ENCODE peak calls at places on chromosome 3, in five cellular contexts. B is Peyer's patch, Y is prostate gland, D is DND-41, W is lower lobe of right lung. K is an unnamed sample.

GRCh38 chr3:30578479-30578878 is 27.9 kb upstream of the TGFBR2 start:
- DNase-seq in B (peak; percentile 53), Y (no peak), D (no peak), W (peak; percentile 49), K (peak; percentile 12)

GRCh38 chr3:8793242-8793641 is 23.8 kb upstream of the OXTR start:
- DNase-seq in B (no peak), Y (no peak), D (no peak), W (no peak), K (no peak)

GRCh38 chr3:151213881-151214280 is 10.9 kb upstream of the GPR171 start:
- DNase-seq in B (no peak), Y (no peak), D (no peak), W (no peak), K (no peak)

GRCh38 chr3:126573492-126574117 is 14.9 kb upstream of the C3orf22 start:
- DNase-seq in B (peak; percentile 53), Y (no peak), D (no peak), W (peak; percentile 62), K (no peak)

GRCh38 chr3:115825046-115825445 is 201.7 kb downstream of the GAP43 start:
- DNase-seq in B (no peak), Y (no peak), D (no peak), W (no peak), K (no peak)

GRCh38 chr3:80060664-80061063 is 292.9 kb upstream of the ROBO1 start:
- DNase-seq in B (no peak), Y (no peak), D (no peak), W (no peak), K (no peak)

GRCh38 chr3:40021338-40021737 is 211.9 kb downstream of the MYRIP start:
- DNase-seq in B (no peak), Y (no peak), D (no peak), W (no peak), K (no peak)

GRCh38 chr3:168186293-168186983 is 90.7 kb upstream of the GOLIM4 start:
- DNase-seq in B (no peak), Y (no peak), D (no peak), W (no peak), K (no peak)

GRCh38 chr3:99330281-99330680 is 308.1 kb upstream of the COL8A1 start:
- DNase-seq in B (no peak), Y (no peak), D (no peak), W (no peak), K (no peak)

GRCh38 chr3:134348524-134348923 is 25.7 kb downstream of the AMOTL2 start:
- DNase-seq in B (peak; percentile 43), Y (no peak), D (no peak), W (no peak), K (no peak)

GRCh38 chr3:5891721-5892120 is 704.2 kb downstream of the EDEM1 start:
- DNase-seq in B (no peak), Y (no peak), D (no peak), W (no peak), K (peak; percentile 35)

GRCh38 chr3:72818092-72818721 is 30.0 kb downstream of the SHQ1 start:
- DNase-seq in B (no peak), Y (peak; percentile 10), D (no peak), W (no peak), K (peak; percentile 17)

GRCh38 chr3:104132566-104132997 is 1234.1 kb upstream of the ALCAM start:
- DNase-seq in B (no peak), Y (no peak), D (no peak), W (no peak), K (no peak)

GRCh38 chr3:51970606-51971300 is 3.1 kb downstream of the ABHD14B start:
- DNase-seq in B (no peak), Y (no peak), D (no peak), W (no peak), K (no peak)

GRCh38 chr3:159685801-159686200 is 302.8 kb upstream of the IL12A start:
- DNase-seq in B (no peak), Y (no peak), D (no peak), W (no peak), K (no peak)

GRCh38 chr3:73143821-73144237 is 82.4 kb downstream of the EBLN2 start:
- DNase-seq in B (no peak), Y (no peak), D (no peak), W (no peak), K (no peak)

GRCh38 chr3:89315750-89316149 is 208.3 kb downstream of the EPHA3 start:
- DNase-seq in B (no peak), Y (no peak), D (no peak), W (no peak), K (no peak)

GRCh38 chr3:60431599-60431958 is 819.7 kb downstream of the FHIT start:
- DNase-seq in B (no peak), Y (no peak), D (no peak), W (no peak), K (peak; percentile 1)
- TF ChIP-seq CTCF in B (no peak), Y (no peak), D (peak; percentile 38), W (no peak), K (no peak)

DNA sequence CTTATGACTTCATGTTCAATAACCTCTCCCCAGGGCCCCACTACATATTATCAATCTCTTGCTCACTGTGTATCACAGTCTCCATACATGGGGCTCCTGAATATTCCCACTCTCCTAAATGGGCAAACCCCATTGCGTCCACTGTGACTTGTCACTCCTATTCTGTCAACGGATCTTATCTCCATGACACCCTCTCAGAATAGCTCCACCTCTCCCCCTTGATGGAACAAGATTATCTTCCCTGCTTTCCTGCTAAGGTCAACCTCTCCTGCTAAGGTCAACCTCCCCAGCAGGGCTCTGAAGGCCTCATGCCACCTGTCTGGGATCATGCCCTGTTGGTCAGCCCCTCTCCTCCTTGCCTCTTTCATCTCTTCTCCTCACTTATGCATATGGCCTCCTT is 1.8 kb downstream of the CLDN18 start:
- DNase-seq in B (no peak), Y (no peak), D (no peak), W (no peak), K (no peak)
- H3K4me3 ChIP-seq in B (no peak overlapping the region), Y (no peak overlapping the region), D (no peak overlapping the region), W (peak overlapping the region; percentile 41), K (no peak overlapping the region)

DNA sequence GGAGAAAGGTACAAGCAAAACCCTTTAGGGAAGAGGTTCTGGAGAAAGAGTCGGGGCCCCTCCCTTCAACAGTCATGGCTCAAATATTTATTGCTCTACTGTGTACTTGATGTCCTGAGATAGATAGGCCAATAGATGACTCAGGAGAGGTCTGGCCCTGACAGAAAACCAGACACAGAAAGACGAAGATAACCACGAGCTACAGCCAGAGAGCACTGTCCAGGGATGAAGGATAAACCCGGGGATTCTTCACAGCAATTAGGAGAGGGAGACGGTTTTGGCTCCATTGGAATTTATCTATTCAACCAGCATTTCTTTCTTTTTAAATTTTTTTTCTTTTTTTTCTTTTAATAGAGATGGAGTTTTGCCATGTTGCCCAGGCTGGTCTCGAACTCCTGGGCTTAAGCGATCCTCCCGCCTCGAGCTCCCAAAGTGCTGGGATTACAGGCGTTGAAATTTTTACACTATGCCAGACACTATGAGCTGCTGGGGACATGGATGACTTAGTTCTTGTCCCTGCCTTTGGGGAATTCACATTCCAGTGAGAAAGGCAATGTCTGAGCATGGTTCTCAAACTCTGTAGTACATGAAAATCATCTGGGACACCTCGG is 4.6 kb upstream of the CIDEC start:
- DNase-seq in B (no peak), Y (peak; percentile 57), D (no peak), W (no peak), K (no peak)
- TF ChIP-seq CTCF in B (no peak), Y (no peak), D (no peak), W (no peak), K (no peak)

DNA sequence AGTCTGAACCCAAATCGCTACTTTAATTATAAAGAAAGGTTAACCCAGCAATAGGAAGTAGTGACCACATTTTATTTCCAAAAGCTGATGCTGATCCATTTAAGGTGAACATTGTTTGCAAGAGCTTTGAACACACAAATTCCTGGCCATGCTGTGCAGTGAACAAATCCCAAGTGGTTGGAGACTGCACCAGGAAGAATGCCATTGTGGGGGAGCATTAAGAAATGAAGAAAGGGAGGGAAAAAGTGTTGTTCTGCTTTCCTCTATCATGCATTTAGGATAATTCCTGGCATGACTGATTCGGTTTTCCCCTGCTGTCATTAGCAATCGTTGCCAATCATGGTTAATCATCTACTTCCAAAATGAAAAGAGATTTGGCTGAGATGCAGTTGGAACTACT is 73.8 kb upstream of the ZPLD1 start:
- DNase-seq in B (no peak), Y (no peak), D (no peak), W (no peak), K (no peak)
- H3K4me3 ChIP-seq in B (no peak overlapping the region), Y (no peak overlapping the region), D (no peak overlapping the region), W (no peak overlapping the region), K (no peak overlapping the region)

DNA sequence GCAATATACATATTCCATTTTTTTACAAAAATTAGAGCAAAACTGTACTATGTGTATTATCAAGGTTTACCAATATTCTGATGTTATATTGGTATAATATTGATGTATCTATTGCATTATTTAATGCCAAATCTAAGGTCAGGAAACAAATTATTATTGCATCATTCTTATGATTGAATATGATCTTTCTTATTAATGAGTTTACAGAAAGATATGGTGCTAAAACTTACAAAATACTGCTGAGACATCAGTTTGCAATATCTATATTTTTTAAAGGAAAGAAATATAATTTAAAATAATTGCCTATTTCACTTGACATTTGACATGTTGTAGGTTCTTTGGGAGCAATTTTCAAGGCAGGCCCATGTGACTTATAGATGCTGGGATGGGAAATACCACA is 357.6 kb downstream of the NLGN1 start:
- DNase-seq in B (no peak), Y (no peak), D (no peak), W (no peak), K (no peak)
- TF ChIP-seq CTCF in B (no peak), Y (no peak), D (no peak), W (no peak), K (no peak)